ENCODE peak calls at places on chromosome 16, in ten cellular contexts. N is HL-60, I is A549, O is heart left ventricle, J is esophagus squamous epithelium, L is AG04450, H is OCI-LY7, F is hepatocyte, C is AG10803, M is foreskin fibroblast. K is an unnamed sample.
A peak's percentile ranks its signal among the peaks of the same experiment; 100 is the strongest.

GRCh38 chr16:21239646-21240045 is 6.1 kb downstream of the ANKS4B start:
- DNase-seq in N (no peak), I (no peak), O (no peak), J (no peak), L (no peak), H (no peak), F (no peak), C (no peak), M (no peak), K (no peak)

GRCh38 chr16:84115919-84116719 is 623 bp downstream of the MBTPS1 start:
- DNase-seq in N (peak; percentile 48), I (peak; percentile 19), O (no peak), J (no peak), L (no peak), H (peak; percentile 72), F (no peak), C (peak; percentile 31), M (no peak), K (peak; percentile 68)

GRCh38 chr16:81478876-81479496 is 34.4 kb downstream of the CMIP start:
- DNase-seq in N (peak; percentile 83), I (no peak), O (peak; percentile 75), J (peak; percentile 23), L (no peak), H (peak; percentile 89), F (no peak), C (no peak), M (no peak), K (no peak)

GRCh38 chr16:17037499-17037898 is 433.3 kb downstream of the XYLT1 start:
- DNase-seq in N (no peak), I (no peak), O (no peak), J (no peak), L (no peak), H (no peak), F (no peak), C (no peak), M (no peak), K (no peak)

GRCh38 chr16:80369559-80369958 is 171.2 kb upstream of the DYNLRB2 start:
- DNase-seq in N (no peak), I (peak; percentile 31), O (no peak), J (no peak), L (peak; percentile 38), H (no peak), F (peak; percentile 74), C (peak; percentile 66), M (peak; percentile 51), K (peak; percentile 52)

GRCh38 chr16:27463741-27464662 is 62.0 kb downstream of the IL21R start:
- DNase-seq in N (no peak), I (no peak), O (no peak), J (no peak), L (no peak), H (no peak), F (no peak), C (no peak), M (no peak), K (no peak)

GRCh38 chr16:49277766-49278566 is 3.7 kb downstream of the CBLN1 start:
- DNase-seq in N (no peak), I (no peak), O (no peak), J (no peak), L (no peak), H (no peak), F (no peak), C (no peak), M (peak; percentile 2), K (no peak)

GRCh38 chr16:19410435-19411153 is 7.1 kb upstream of the TMC5 start:
- DNase-seq in N (no peak), I (peak; percentile 62), O (no peak), J (no peak), L (no peak), H (no peak), F (peak; percentile 63), C (no peak), M (no peak), K (peak; percentile 5)

GRCh38 chr16:62041401-62041800 is 5.2 kb upstream of the CDH8 start:
- DNase-seq in N (peak; percentile 11), I (peak; percentile 5), O (no peak), J (no peak), L (no peak), H (peak; percentile 8), F (peak; percentile 69), C (peak; percentile 47), M (no peak), K (peak; percentile 3)

GRCh38 chr16:87553174-87553573 is 49.1 kb upstream of the JPH3 start:
- DNase-seq in N (no peak), I (no peak), O (no peak), J (no peak), L (no peak), H (no peak), F (no peak), C (no peak), M (no peak), K (no peak)

GRCh38 chr16:22900863-22901262 is 86.9 kb downstream of the HS3ST2 start:
- DNase-seq in N (no peak), I (no peak), O (no peak), J (no peak), L (no peak), H (no peak), F (no peak), C (no peak), M (no peak), K (no peak)

GRCh38 chr16:22816475-22816874 is 2.5 kb downstream of the HS3ST2 start:
- DNase-seq in N (no peak), I (peak; percentile 15), O (no peak), J (no peak), L (no peak), H (no peak), F (no peak), C (no peak), M (no peak), K (no peak)

GRCh38 chr16:47037396-47037745 is 63.9 kb upstream of the DNAJA2 start:
- DNase-seq in N (peak; percentile 9), I (peak; percentile 62), O (no peak), J (no peak), L (no peak), H (peak; percentile 38), F (peak; percentile 35), C (no peak), M (no peak), K (peak; percentile 4)

GRCh38 chr16:66152841-66153525 is 213.5 kb upstream of the CDH5 start:
- DNase-seq in N (no peak), I (no peak), O (no peak), J (no peak), L (peak; percentile 87), H (no peak), F (no peak), C (peak; percentile 96), M (no peak), K (peak; percentile 92)

GRCh38 chr16:56558024-56558747 is 6.7 kb upstream of the MT4 start:
- DNase-seq in N (no peak), I (peak; percentile 22), O (no peak), J (no peak), L (peak; percentile 8), H (no peak), F (no peak), C (peak; percentile 65), M (peak; percentile 77), K (no peak)

GRCh38 chr16:85365120-85365519 is 248.0 kb upstream of the GSE1 start:
- DNase-seq in N (no peak), I (no peak), O (no peak), J (no peak), L (no peak), H (no peak), F (no peak), C (no peak), M (no peak), K (no peak)

GRCh38 chr16:86992587-86992986 is 324.6 kb downstream of the C16orf95 start:
- DNase-seq in N (no peak), I (no peak), O (no peak), J (no peak), L (no peak), H (no peak), F (no peak), C (no peak), M (no peak), K (no peak)

GRCh38 chr16:4984174-4985000 is 26.3 kb downstream of the SEC14L5 start:
- DNase-seq in N (no peak), I (no peak), O (no peak), J (no peak), L (no peak), H (no peak), F (no peak), C (no peak), M (no peak), K (no peak)
- TF ChIP-seq CTCF in N (no peak), I (no peak), O (no peak), J (no peak), L (no peak), H (no peak), F (no peak), C (no peak), M (no peak), K (no peak)

GRCh38 chr16:89466920-89467319 is 23.4 kb downstream of the ANKRD11 start:
- DNase-seq in N (no peak), I (no peak), O (no peak), J (no peak), L (no peak), H (no peak), F (no peak), C (no peak), M (no peak), K (no peak)
- H3K4me3 ChIP-seq in N (no peak overlapping the region), I (no peak overlapping the region), O (no peak overlapping the region), J (no peak overlapping the region), L (no peak overlapping the region), H (no peak overlapping the region), F (no peak overlapping the region), C (no peak overlapping the region), M (no peak overlapping the region), K (no peak overlapping the region)

GRCh38 chr16:714558-715447 is at the start of gene METRN:
- DNase-seq in N (peak; percentile 82), I (peak; percentile 83), O (peak; percentile 94), J (no peak), L (no peak), H (peak; percentile 89), F (peak; percentile 95), C (peak; percentile 82), M (peak; percentile 88), K (peak; percentile 87)
- TF ChIP-seq CTCF in N (no peak), I (no peak), O (no peak), J (no peak), L (no peak), H (no peak), F (no peak), C (no peak), M (no peak), K (no peak)

DNA sequence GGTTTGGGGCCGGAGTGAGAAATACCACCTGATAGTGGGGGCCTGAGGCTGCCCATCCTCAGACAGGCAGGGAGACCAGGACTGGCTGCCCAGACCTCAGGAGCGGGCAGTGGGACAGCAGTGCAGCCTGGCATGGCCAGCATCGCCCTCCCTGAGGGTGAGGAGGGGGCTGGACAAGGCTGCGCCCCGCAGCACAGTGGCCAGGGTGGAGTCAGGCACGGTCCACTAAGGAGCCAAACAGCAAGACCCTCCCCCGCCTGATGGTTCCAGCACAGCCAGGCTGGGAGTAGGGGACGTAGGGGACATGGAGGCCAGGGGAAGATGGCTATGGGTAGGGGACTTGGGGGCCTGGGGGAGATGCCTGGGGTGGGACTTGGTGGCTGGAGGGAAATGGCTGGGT is 3.3 kb downstream of the ZNF598 start:
- DNase-seq in N (no peak), I (no peak), O (no peak), J (no peak), L (no peak), H (no peak), F (no peak), C (no peak), M (no peak), K (no peak)
- H3K4me3 ChIP-seq in N (no peak overlapping the region), I (no peak overlapping the region), O (no peak overlapping the region), J (no peak overlapping the region), L (no peak overlapping the region), H (no peak overlapping the region), F (no peak overlapping the region), C (no peak overlapping the region), M (no peak overlapping the region), K (no peak overlapping the region)